ENCODE peak calls at places on chromosomes 13 and 19, in nine cellular contexts. J is stimulated activated CD8-positive, alpha-beta memory T cell treated with anti-CD3 and anti-CD28 coated beads, Interleukin-4, amount 100 ng/mL, for 1 hour; R is G401; I is left cardiac atrium; B is astrocyte of the hippocampus; M is anterior cingulate cortex; A is NCI-H1092 treated with DMSO at 0.1 percent for 48 hours; H is cardiac fibroblast; V is mammary epithelial cell. U is an unnamed sample.

GRCh38 chr13:33089311-33089710 is 73.1 kb downstream of the KL start:
- DNase-seq in I (no peak), B (no peak), H (no peak), A (no peak), V (no peak), J (no peak), M (no peak), R (no peak), U (no peak)

GRCh38 chr19:29508181-29508580 is 17.6 kb upstream of the VSTM2B start:
- DNase-seq in R (no peak), H (no peak), B (no peak), J (no peak), A (no peak), M (no peak), V (no peak), I (no peak), U (no peak)

GRCh38 chr19:39415111-39416046 is 2.9 kb downstream of the PLEKHG2 start:
- DNase-seq in I (peak; percentile 37), R (no peak), B (no peak), A (no peak), V (no peak), M (no peak), J (no peak), H (no peak), U (no peak)

GRCh38 chr19:34109596-34109995 is 62.7 kb upstream of the LSM14A start:
- DNase-seq in A (no peak), H (no peak), M (no peak), I (no peak), J (no peak), B (no peak), R (peak; percentile 18), V (no peak), U (no peak)

GRCh38 chr19:46913852-46914430 is 53.1 kb downstream of the ARHGAP35 start:
- DNase-seq in V (peak; percentile 26), I (no peak), A (no peak), J (no peak), H (no peak), R (no peak), M (no peak), B (peak; percentile 72), U (no peak)

GRCh38 chr19:53927745-53928144 is 18.7 kb downstream of the CACNG7 start:
- DNase-seq in A (no peak), B (peak; percentile 84), J (no peak), I (peak; percentile 38), V (peak; percentile 29), R (no peak), M (no peak), H (peak; percentile 76), U (no peak)

GRCh38 chr19:40348961-40349507 is 539 bp downstream of the PLD3 start:
- DNase-seq in J (no peak), H (peak; percentile 79), V (peak; percentile 46), R (peak; percentile 82), A (peak; percentile 20), M (peak; percentile 17), B (peak; percentile 62), I (no peak), U (peak; percentile 43)

GRCh38 chr13:31093145-31093885 is 68.4 kb downstream of the HSPH1 start:
- DNase-seq in R (no peak), M (no peak), B (no peak), A (no peak), I (no peak), H (no peak), V (peak; percentile 77), J (no peak), U (no peak)

GRCh38 chr19:3849092-3849491 is 19.7 kb downstream of the ZFR2 start:
- DNase-seq in A (no peak), M (no peak), I (no peak), H (peak; percentile 32), R (peak; percentile 16), B (no peak), V (peak; percentile 34), J (peak; percentile 23), U (no peak)

GRCh38 chr19:15369594-15369891 is 10.0 kb downstream of the AKAP8 start:
- DNase-seq in H (no peak), J (no peak), B (no peak), A (no peak), I (no peak), R (no peak), V (no peak), M (no peak), U (no peak)

GRCh38 chr19:58569943-58570670 is 3.0 kb downstream of the MZF1 start:
- DNase-seq in I (peak; percentile 15), B (no peak), V (no peak), R (no peak), A (no peak), M (no peak), H (no peak), J (no peak), U (peak; percentile 47)

GRCh38 chr19:33618884-33619283 is 2.9 kb upstream of the CHST8 start:
- DNase-seq in J (no peak), B (no peak), M (no peak), I (no peak), H (no peak), V (no peak), A (no peak), R (no peak), U (no peak)